ENCODE peak calls at places on chromosomes 13 and 19, in eight cellular contexts. Y is fibroblast of the conjunctiva; E is skeletal muscle cell; X is HCT116; F is NCI-H187 treated with DMSO at 0.1 percent for 48 hours; V is hypothalamus; S is stimulated activated CD4-positive, alpha-beta T cell treated with anti-CD3 and anti-CD28 coated beads, Interleukin-15, amount 100 ng/mL, for 1 hour; T is activated CD4-positive, alpha-beta T cell treated with anti-CD3 and anti-CD28 coated beads, Interleukin-2, amount 10 ng/mL, durations not matched to agents 7 days and 5 days. J is an unnamed sample.
A peak's percentile ranks its signal among the peaks of the same experiment; 100 is the strongest.

GRCh38 chr19:47539747-47540311 is 25.0 kb upstream of the NAPA start:
- DNase-seq in Y (no peak), E (no peak), X (no peak), F (no peak), V (no peak), S (no peak), T (no peak), J (no peak)

GRCh38 chr19:45250832-45251451 is at the start of gene MARK4:
- DNase-seq in Y (no peak), E (no peak), X (peak; percentile 16), F (peak; percentile 27), V (peak; percentile 29), S (peak; percentile 45), T (peak; percentile 56), J (peak; percentile 29)

GRCh38 chr13:29449726-29450125 is 145.8 kb downstream of the SLC7A1 start:
- DNase-seq in Y (no peak), E (no peak), X (no peak), F (no peak), V (no peak), S (no peak), T (no peak), J (no peak)

GRCh38 chr13:106534844-106535551 is 464 bp downstream of the EFNB2 start:
- DNase-seq in Y (no peak), E (no peak), X (no peak), F (no peak), V (no peak), S (peak; percentile 10), T (no peak), J (no peak)

GRCh38 chr13:34021619-34022018 is 203.7 kb downstream of the RFC3 start:
- DNase-seq in Y (no peak), E (no peak), X (no peak), F (no peak), V (no peak), S (no peak), T (no peak), J (no peak)

GRCh38 chr19:55877211-55877610 is 40.9 kb downstream of the NLRP4 start:
- DNase-seq in Y (no peak), E (no peak), X (no peak), F (no peak), V (no peak), S (no peak), T (no peak), J (no peak)

GRCh38 chr19:30784850-30785459 is 412.8 kb downstream of the ZNF536 start:
- DNase-seq in Y (no peak), E (no peak), X (no peak), F (no peak), V (peak; percentile 14), S (peak; percentile 40), T (peak; percentile 63), J (peak; percentile 30)

GRCh38 chr19:46213156-46213555 is 16.4 kb upstream of the IGFL1 start:
- DNase-seq in Y (no peak), E (no peak), X (no peak), F (no peak), V (no peak), S (no peak), T (no peak), J (no peak)

GRCh38 chr13:33927315-33927714 is 109.4 kb downstream of the RFC3 start:
- DNase-seq in Y (peak; percentile 53), E (peak; percentile 69), X (no peak), F (no peak), V (no peak), S (no peak), T (no peak), J (no peak)

GRCh38 chr13:25095862-25096453 is at the start of gene PABPC3:
- DNase-seq in Y (no peak), E (no peak), X (no peak), F (no peak), V (no peak), S (no peak), T (peak; percentile 7), J (no peak)

GRCh38 chr19:42091300-42092266 is 15.6 kb downstream of the ZNF574 start:
- DNase-seq in Y (no peak), E (no peak), X (no peak), F (no peak), V (no peak), S (no peak), T (no peak), J (no peak)

GRCh38 chr13:93889430-93889829 is 590.1 kb downstream of the DCT start:
- DNase-seq in Y (no peak), E (no peak), X (no peak), F (no peak), V (no peak), S (no peak), T (no peak), J (no peak)

GRCh38 chr19:5947435-5947834 is 30.5 kb downstream of the RANBP3 start:
- DNase-seq in Y (peak; percentile 18), E (peak; percentile 72), X (no peak), F (no peak), V (peak; percentile 58), S (no peak), T (no peak), J (peak; percentile 44)

GRCh38 chr19:33724723-33725060 is 72.0 kb upstream of the KCTD15 start:
- DNase-seq in Y (no peak), E (no peak), X (no peak), F (no peak), V (no peak), S (no peak), T (no peak), J (no peak)

GRCh38 chr13:64305246-64305645 is 2889.6 kb upstream of the PCDH20 start:
- DNase-seq in Y (no peak), E (peak; percentile 23), X (no peak), F (no peak), V (no peak), S (no peak), T (no peak), J (no peak)

GRCh38 chr13:83215627-83216026 is 666.6 kb downstream of the SLITRK1 start:
- DNase-seq in Y (peak; percentile 63), E (peak; percentile 45), X (no peak), F (no peak), V (no peak), S (no peak), T (no peak), J (no peak)

GRCh38 chr13:110638253-110638652 is 22.9 kb downstream of the NAXD start:
- DNase-seq in Y (no peak), E (no peak), X (no peak), F (no peak), V (no peak), S (no peak), T (no peak), J (no peak)

GRCh38 chr19:18453269-18454024 is 15.5 kb upstream of the ISYNA1 start:
- DNase-seq in Y (no peak), E (no peak), X (no peak), F (no peak), V (no peak), S (no peak), T (no peak), J (no peak)

GRCh38 chr19:22595918-22596341 is 38.2 kb upstream of the ZNF492 start:
- DNase-seq in Y (no peak), E (no peak), X (no peak), F (no peak), V (no peak), S (no peak), T (no peak), J (peak; percentile 50)

GRCh38 chr19:8320564-8321066 is 560 bp downstream of the NDUFA7 start:
- DNase-seq in Y (no peak), E (no peak), X (no peak), F (no peak), V (no peak), S (no peak), T (peak; percentile 32), J (no peak)

GRCh38 chr13:23378009-23378632 is 55.4 kb downstream of the SACS start:
- DNase-seq in Y (peak; percentile 95), E (peak; percentile 96), X (no peak), F (no peak), V (no peak), S (peak; percentile 13), T (peak; percentile 44), J (no peak)

GRCh38 chr13:47036291-47037008 is 139.6 kb upstream of the HTR2A start:
- DNase-seq in Y (no peak), E (no peak), X (no peak), F (no peak), V (no peak), S (no peak), T (no peak), J (no peak)

GRCh38 chr19:53147645-53148044 is 11.2 kb downstream of the ZNF347 start:
- DNase-seq in Y (no peak), E (no peak), X (no peak), F (no peak), V (no peak), S (no peak), T (no peak), J (no peak)